ENCODE peak calls at places on chromosome 9, in six cellular contexts. Q, S, R, I, G and J are unnamed samples.

GRCh38 chr9:116327702-116328440 is 174.3 kb downstream of the PAPPA start:
- DNase-seq in Q (no peak), S (no peak), R (no peak), I (no peak), G (no peak), J (no peak)

GRCh38 chr9:100350188-100350587 is 2.6 kb downstream of the TEX10 start:
- DNase-seq in Q (no peak), S (no peak), R (no peak), I (no peak), G (no peak), J (no peak)

GRCh38 chr9:91572811-91573210 is 149.2 kb upstream of the NFIL3 start:
- DNase-seq in Q (no peak), S (no peak), R (no peak), I (no peak), G (no peak), J (no peak)

GRCh38 chr9:108812388-108812787 is 43.4 kb downstream of the ACTL7B start:
- DNase-seq in Q (no peak), S (no peak), R (no peak), I (no peak), G (no peak), J (no peak)

GRCh38 chr9:123928471-123929176 is 1.3 kb downstream of the DENND1A start:
- DNase-seq in Q (no peak), S (no peak), R (no peak), I (no peak), G (no peak), J (no peak)

GRCh38 chr9:115198018-115198417 is 80.1 kb upstream of the TNC start:
- DNase-seq in Q (no peak), S (no peak), R (no peak), I (peak; percentile 31), G (no peak), J (no peak)

GRCh38 chr9:122030357-122030756 is 62.8 kb downstream of the TTLL11 start:
- DNase-seq in Q (no peak), S (no peak), R (no peak), I (no peak), G (no peak), J (no peak)

GRCh38 chr9:126347911-126348760 is 21.5 kb downstream of the MVB12B start:
- DNase-seq in Q (no peak), S (no peak), R (no peak), I (peak; percentile 31), G (no peak), J (no peak)

GRCh38 chr9:135521608-135522095 is 412 bp downstream of the LCN1 start:
- DNase-seq in Q (no peak), S (no peak), R (no peak), I (no peak), G (no peak), J (no peak)